ENCODE peak calls at places on chromosome 3, in nine cellular contexts. Q, H, T, Y, B, V, K, W and I are unnamed samples.

GRCh38 chr3:148006508-148006907 is 597.3 kb downstream of the ZIC1 start:
- DNase-seq in Q (peak), H (peak), T (no peak), Y (no peak), B (no peak), V (no peak), K (no peak), W (peak), I (no peak)

GRCh38 chr3:51024765-51025681 is 350.3 kb downstream of the DOCK3 start:
- DNase-seq in Q (no peak), H (no peak), T (peak), Y (peak), B (no peak), V (peak), K (peak), W (no peak), I (no peak)

GRCh38 chr3:5569152-5569551 is 381.6 kb downstream of the EDEM1 start:
- DNase-seq in Q (no peak), H (no peak), T (no peak), Y (no peak), B (no peak), V (no peak), K (no peak), W (no peak), I (no peak)

GRCh38 chr3:46998121-46998851 is 18.8 kb downstream of the NBEAL2 start:
- DNase-seq in Q (peak), H (no peak), T (peak), Y (peak), B (peak), V (peak), K (peak), W (peak), I (no peak)

GRCh38 chr3:50370594-50370993 is 11.3 kb upstream of the TMEM115 start:
- DNase-seq in Q (peak), H (no peak), T (peak), Y (no peak), B (no peak), V (no peak), K (no peak), W (no peak), I (peak)

GRCh38 chr3:63232764-63233396 is 45.2 kb upstream of the SYNPR start:
- DNase-seq in Q (peak), H (no peak), T (no peak), Y (no peak), B (no peak), V (no peak), K (no peak), W (peak), I (no peak)

GRCh38 chr3:149480326-149481017 is 6.0 kb downstream of the TM4SF4 start:
- DNase-seq in Q (peak), H (peak), T (peak), Y (peak), B (peak), V (no peak), K (peak), W (peak), I (peak)

GRCh38 chr3:136960838-136961836 is 3.4 kb downstream of the IL20RB start:
- DNase-seq in Q (peak), H (no peak), T (peak), Y (no peak), B (no peak), V (no peak), K (no peak), W (peak), I (no peak)

GRCh38 chr3:172210355-172210754 is 171.0 kb downstream of the FNDC3B start:
- DNase-seq in Q (peak), H (no peak), T (no peak), Y (no peak), B (no peak), V (no peak), K (no peak), W (peak), I (no peak)

GRCh38 chr3:195809796-195810454 is 1.8 kb downstream of the MUC4 start:
- DNase-seq in Q (no peak), H (no peak), T (no peak), Y (no peak), B (no peak), V (no peak), K (no peak), W (no peak), I (no peak)

GRCh38 chr3:89180334-89180733 is 72.9 kb downstream of the EPHA3 start:
- DNase-seq in Q (no peak), H (no peak), T (no peak), Y (no peak), B (no peak), V (no peak), K (no peak), W (no peak), I (no peak)

GRCh38 chr3:33732394-33732793 is 14.3 kb upstream of the CLASP2 start:
- DNase-seq in Q (no peak), H (no peak), T (peak), Y (no peak), B (no peak), V (no peak), K (peak), W (no peak), I (no peak)

GRCh38 chr3:15638193-15638890 is 36.8 kb downstream of the BTD start:
- DNase-seq in Q (peak), H (no peak), T (no peak), Y (no peak), B (no peak), V (no peak), K (no peak), W (no peak), I (no peak)

GRCh38 chr3:42705039-42705767 is 2.6 kb upstream of the HHATL start:
- DNase-seq in Q (no peak), H (no peak), T (no peak), Y (peak), B (peak), V (no peak), K (no peak), W (no peak), I (no peak)

GRCh38 chr3:160981217-160981938 is 123.8 kb downstream of the B3GALNT1 start:
- DNase-seq in Q (no peak), H (no peak), T (peak), Y (peak), B (no peak), V (peak), K (peak), W (no peak), I (no peak)

GRCh38 chr3:107236661-107237375 is 140.4 kb upstream of the CCDC54 start:
- DNase-seq in Q (no peak), H (no peak), T (no peak), Y (no peak), B (no peak), V (no peak), K (no peak), W (peak), I (no peak)

GRCh38 chr3:177928156-177928555 is 608.1 kb upstream of the KCNMB2 start:
- DNase-seq in Q (peak), H (no peak), T (no peak), Y (no peak), B (no peak), V (no peak), K (no peak), W (peak), I (peak)

GRCh38 chr3:188286087-188286513 is 132.1 kb downstream of the LPP start:
- DNase-seq in Q (peak), H (peak), T (no peak), Y (peak), B (no peak), V (no peak), K (peak), W (peak), I (no peak)

GRCh38 chr3:17469520-17469919 is 272.9 kb downstream of the TBC1D5 start:
- DNase-seq in Q (peak), H (no peak), T (no peak), Y (no peak), B (no peak), V (no peak), K (no peak), W (peak), I (no peak)